ENCODE peak calls at places on chromosomes 5 and 9, in four cellular contexts. P is SK-N-SH, T is H1, U is GM12878. M is an unnamed sample.

GRCh38 chr5:128284236-128284635 is 200.7 kb downstream of the SLC12A2 start:
- DNase-seq in T (no peak), P (no peak), U (no peak), M (no peak)

GRCh38 chr5:60960591-60960990 is 15.6 kb downstream of the NDUFAF2 start:
- DNase-seq in U (no peak), T (no peak), P (peak; percentile 23), M (no peak)

GRCh38 chr5:89211836-89212235 is 328.9 kb upstream of the MEF2C start:
- DNase-seq in U (no peak), P (no peak), T (no peak), M (no peak)

GRCh38 chr5:72280655-72281069 is 39.4 kb downstream of the MRPS27 start:
- DNase-seq in P (peak; percentile 37), U (no peak), T (no peak), M (peak; percentile 38)

GRCh38 chr9:136847065-136847826 is 2.0 kb upstream of the PHPT1 start:
- DNase-seq in T (peak; percentile 86), U (no peak), P (peak; percentile 73), M (peak; percentile 71)

GRCh38 chr5:60161340-60161934 is 267.9 kb upstream of the PDE4D start:
- DNase-seq in P (peak; percentile 42), U (peak; percentile 4), T (no peak), M (no peak)

GRCh38 chr5:135486131-135486530 is 34.0 kb upstream of the TIFAB start:
- DNase-seq in P (no peak), T (no peak), U (no peak), M (no peak)

GRCh38 chr5:78964889-78965288 is 20.2 kb downstream of the ARSB start:
- DNase-seq in U (no peak), T (no peak), P (peak; percentile 49), M (no peak)

GRCh38 chr5:14967166-14967565 is 95.6 kb upstream of the ANKH start:
- DNase-seq in T (no peak), U (no peak), P (no peak), M (no peak)

GRCh38 chr5:139880416-139881144 is 85.0 kb downstream of the PSD2 start:
- DNase-seq in T (no peak), P (peak; percentile 59), U (no peak), M (no peak)

GRCh38 chr5:83563631-83564030 is 92.1 kb downstream of the VCAN start:
- DNase-seq in U (no peak), P (no peak), T (no peak), M (no peak)

GRCh38 chr5:7875151-7875550 is 6.2 kb downstream of the MTRR start:
- DNase-seq in P (no peak), U (no peak), T (no peak), M (no peak)

GRCh38 chr5:1666812-1667588 is 132.6 kb downstream of the MRPL36 start:
- DNase-seq in U (no peak), P (peak; percentile 93), T (peak; percentile 96), M (peak; percentile 87)

GRCh38 chr5:55920784-55921183 is 69.6 kb downstream of the IL31RA start:
- DNase-seq in P (no peak), U (no peak), T (peak; percentile 37), M (no peak)

GRCh38 chr9:132498811-132499210 is 83.6 kb upstream of the BARHL1 start:
- DNase-seq in P (peak; percentile 53), T (no peak), U (no peak), M (no peak)

GRCh38 chr9:114031037-114031436 is 47.1 kb downstream of the AMBP start:
- DNase-seq in U (no peak), P (no peak), T (peak; percentile 27), M (no peak)

GRCh38 chr5:19175776-19176570 is 812.0 kb downstream of the CDH18 start:
- DNase-seq in U (no peak), P (no peak), T (no peak), M (no peak)

GRCh38 chr9:70504814-70505213 is 90.4 kb upstream of the KLF9 start:
- DNase-seq in U (no peak), T (no peak), P (no peak), M (no peak)

GRCh38 chr5:135355182-135355581 is 43.8 kb downstream of the MACROH2A1 start:
- DNase-seq in U (no peak), P (no peak), T (no peak), M (no peak)

GRCh38 chr5:108797396-108797795 is 49.7 kb downstream of the FER start:
- DNase-seq in T (no peak), P (no peak), U (no peak), M (no peak)

GRCh38 chr9:135485832-135486231 is 6.2 kb downstream of the PPP1R26 start:
- DNase-seq in T (no peak), P (no peak), U (no peak), M (no peak)

GRCh38 chr9:114335745-114336144 is 6.1 kb downstream of the ORM2 start:
- DNase-seq in P (no peak), T (no peak), U (no peak), M (peak; percentile 16)

GRCh38 chr5:14900661-14901461 is 29.3 kb upstream of the ANKH start:
- DNase-seq in P (peak; percentile 32), U (no peak), T (no peak), M (no peak)

GRCh38 chr9:133733421-133734250 is 4.5 kb downstream of the SARDH start:
- DNase-seq in P (peak; percentile 63), U (no peak), T (no peak), M (no peak)

GRCh38 chr9:133733074-133733408 is 5.1 kb downstream of the SARDH start:
- DNase-seq in P (no peak), T (no peak), U (no peak), M (no peak)

GRCh38 chr9:133732351-133733073 is 5.6 kb downstream of the SARDH start:
- DNase-seq in P (no peak), T (no peak), U (no peak), M (no peak)

GRCh38 chr9:133730994-133731715 is 7.0 kb downstream of the SARDH start:
- DNase-seq in T (no peak), U (no peak), P (no peak), M (no peak)

GRCh38 chr9:133731876-133732321 is 6.3 kb downstream of the SARDH start:
- DNase-seq in U (no peak), P (peak; percentile 81), T (no peak), M (peak; percentile 60)
- TF ChIP-seq NRF1 in U (no peak), P (no peak), T (no peak), M (no peak)

DNA sequence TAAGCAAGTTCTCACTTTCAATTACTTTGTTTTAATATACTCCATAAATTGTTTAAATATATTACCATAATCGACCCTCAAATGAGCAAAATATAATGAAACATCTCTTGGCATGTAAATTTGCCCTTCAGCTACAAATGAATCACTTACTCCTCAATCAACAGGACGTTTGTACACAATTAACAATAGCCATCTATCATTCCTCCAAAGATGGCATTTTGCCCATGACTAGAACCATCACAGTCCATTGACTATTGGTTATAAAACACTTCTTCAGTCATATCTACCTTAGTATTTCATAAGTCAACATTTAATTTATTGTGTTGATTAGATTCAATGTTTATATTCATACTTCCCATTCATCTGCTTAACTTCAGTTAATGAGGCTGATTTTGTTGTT is 127.2 kb downstream of the CTNND2 start:
- DNase-seq in U (no peak), T (no peak), P (no peak), M (no peak)
- TF ChIP-seq NRF1 in U (no peak), T (no peak), P (no peak), M (no peak)

GRCh38 chr5:43649256-43649655 is 46.3 kb downstream of the NNT start:
- DNase-seq in P (no peak), T (no peak), U (no peak), M (no peak)

GRCh38 chr5:43652537-43653302 is 49.7 kb downstream of the NNT start:
- DNase-seq in T (no peak), P (no peak), U (no peak), M (no peak)

GRCh38 chr5:43647789-43648188 is 44.8 kb downstream of the NNT start:
- DNase-seq in U (no peak), T (no peak), P (no peak), M (no peak)

GRCh38 chr5:43646997-43647396 is 44.0 kb downstream of the NNT start:
- DNase-seq in T (no peak), P (no peak), U (no peak), M (no peak)

DNA sequence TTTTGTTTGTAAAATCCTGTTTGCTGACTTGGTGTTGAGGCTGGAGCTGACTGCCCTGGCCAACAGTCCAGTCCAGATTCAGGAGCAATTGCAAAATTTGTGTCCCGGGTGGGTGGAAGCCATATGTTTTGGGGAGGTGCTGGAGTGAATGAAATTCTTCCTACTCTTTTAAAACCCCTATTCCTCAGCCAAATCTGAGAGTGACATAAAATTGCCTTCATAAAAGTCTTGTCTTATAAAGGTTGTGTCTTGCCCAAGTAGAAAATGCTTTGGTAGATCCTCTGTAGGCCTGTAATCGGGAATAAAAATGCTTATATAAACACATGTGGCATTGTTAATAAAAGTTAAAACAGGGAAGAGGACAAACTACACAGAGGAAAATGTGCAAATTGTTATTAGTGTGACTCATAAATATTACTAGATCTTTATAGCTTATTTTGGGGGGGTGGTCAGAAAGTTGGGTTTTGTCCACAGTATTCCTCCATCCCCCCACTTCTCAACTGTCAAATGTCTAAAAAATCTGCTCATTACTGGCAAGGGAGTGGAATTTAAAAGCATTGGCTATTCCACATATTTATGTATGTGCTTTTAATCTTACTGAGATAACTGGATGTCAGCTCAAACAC is 45.6 kb downstream of the NNT start:
- DNase-seq in T (no peak), U (no peak), P (no peak), M (no peak)
- TF ChIP-seq NRF1 in T (no peak), U (no peak), P (no peak), M (no peak)

DNA sequence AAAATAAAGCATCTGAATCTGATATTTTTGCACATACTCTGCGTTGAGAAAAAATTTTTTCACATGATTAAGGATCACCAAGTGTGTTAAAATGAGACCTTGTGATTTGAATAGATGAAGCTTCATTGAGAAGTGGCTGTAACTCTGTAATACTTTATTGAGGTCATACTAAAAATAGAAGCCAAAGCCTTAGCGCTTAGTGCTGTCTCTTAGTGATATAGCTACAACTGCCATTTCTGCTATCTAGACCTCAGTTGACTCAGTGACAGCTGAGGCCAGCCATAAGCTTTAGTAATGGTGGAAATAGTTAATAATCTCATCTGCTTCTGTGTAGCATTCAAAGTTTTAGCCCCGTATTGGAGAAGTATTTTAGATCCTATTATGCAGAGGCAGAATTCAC is 107.5 kb upstream of the SGCD start:
- DNase-seq in T (no peak), P (no peak), U (no peak), M (no peak)
- TF ChIP-seq NRF1 in T (no peak), P (no peak), U (no peak), M (no peak)

GRCh38 chr9:18587988-18588387 is 114.0 kb downstream of the ADAMTSL1 start:
- DNase-seq in T (no peak), P (no peak), U (no peak), M (no peak)
- TF ChIP-seq NRF1 in T (no peak), P (no peak), U (no peak), M (no peak)

M was measured in K562.